ENCODE peak calls at places on chromosomes 2 and 18, in four cellular contexts. One of them, this sample, is unnamed.

GRCh38 chr2:37780097-37780676 is 108.7 kb upstream of the CDC42EP3 start:
- DNase-seq in nephron progenitor cell: no peak
- DNase-seq in HEK293T: no peak
- DNase-seq in activated CD4-positive, alpha-beta T cell treated with anti-CD3 and anti-CD28 coated beads, Interleukin-2, amount 10 ng/mL, durations not matched to agents 7 days and 5 days: no peak
- DNase-seq in this sample: no peak

GRCh38 chr2:222756362-222756831 is 84.9 kb downstream of the MOGAT1 start:
- DNase-seq in HEK293T: no peak
- DNase-seq in nephron progenitor cell: no peak
- DNase-seq in activated CD4-positive, alpha-beta T cell treated with anti-CD3 and anti-CD28 coated beads, Interleukin-2, amount 10 ng/mL, durations not matched to agents 7 days and 5 days: no peak
- DNase-seq in this sample: no peak

GRCh38 chr2:120805011-120805410 is 69.3 kb downstream of the GLI2 start:
- DNase-seq in activated CD4-positive, alpha-beta T cell treated with anti-CD3 and anti-CD28 coated beads, Interleukin-2, amount 10 ng/mL, durations not matched to agents 7 days and 5 days: no peak
- DNase-seq in nephron progenitor cell: no peak
- DNase-seq in HEK293T: no peak
- DNase-seq in this sample: no peak

GRCh38 chr2:144583741-144584453 is 64.0 kb upstream of the ZEB2 start:
- DNase-seq in activated CD4-positive, alpha-beta T cell treated with anti-CD3 and anti-CD28 coated beads, Interleukin-2, amount 10 ng/mL, durations not matched to agents 7 days and 5 days: no peak
- DNase-seq in nephron progenitor cell: no peak
- DNase-seq in HEK293T: no peak
- DNase-seq in this sample: no peak

GRCh38 chr2:72106978-72107377 is 40.7 kb downstream of the CYP26B1 start:
- DNase-seq in activated CD4-positive, alpha-beta T cell treated with anti-CD3 and anti-CD28 coated beads, Interleukin-2, amount 10 ng/mL, durations not matched to agents 7 days and 5 days: no peak
- DNase-seq in HEK293T: no peak
- DNase-seq in nephron progenitor cell: no peak
- DNase-seq in this sample: no peak

GRCh38 chr2:55620123-55620779 is 2.8 kb upstream of the PPP4R3B start:
- DNase-seq in activated CD4-positive, alpha-beta T cell treated with anti-CD3 and anti-CD28 coated beads, Interleukin-2, amount 10 ng/mL, durations not matched to agents 7 days and 5 days: no peak
- DNase-seq in nephron progenitor cell: no peak
- DNase-seq in HEK293T: peak; percentile 33
- DNase-seq in this sample: no peak

GRCh38 chr2:168545439-168546082 is 89.5 kb downstream of the CERS6 start:
- DNase-seq in HEK293T: no peak
- DNase-seq in activated CD4-positive, alpha-beta T cell treated with anti-CD3 and anti-CD28 coated beads, Interleukin-2, amount 10 ng/mL, durations not matched to agents 7 days and 5 days: no peak
- DNase-seq in nephron progenitor cell: no peak
- DNase-seq in this sample: no peak

GRCh38 chr2:150282821-150283309 is 204.6 kb downstream of the RND3 start:
- DNase-seq in activated CD4-positive, alpha-beta T cell treated with anti-CD3 and anti-CD28 coated beads, Interleukin-2, amount 10 ng/mL, durations not matched to agents 7 days and 5 days: no peak
- DNase-seq in nephron progenitor cell: peak; percentile 2
- DNase-seq in HEK293T: no peak
- DNase-seq in this sample: no peak

GRCh38 chr18:69948919-69949537 is 1.4 kb upstream of the CD226 start:
- DNase-seq in activated CD4-positive, alpha-beta T cell treated with anti-CD3 and anti-CD28 coated beads, Interleukin-2, amount 10 ng/mL, durations not matched to agents 7 days and 5 days: peak; percentile 49
- DNase-seq in nephron progenitor cell: no peak
- DNase-seq in HEK293T: no peak
- DNase-seq in this sample: peak; percentile 56

GRCh38 chr18:5467666-5468065 is 76.1 kb downstream of the EPB41L3 start:
- DNase-seq in HEK293T: no peak
- DNase-seq in activated CD4-positive, alpha-beta T cell treated with anti-CD3 and anti-CD28 coated beads, Interleukin-2, amount 10 ng/mL, durations not matched to agents 7 days and 5 days: no peak
- DNase-seq in nephron progenitor cell: no peak
- DNase-seq in this sample: no peak

GRCh38 chr2:136141510-136142154 is 23.7 kb upstream of the CXCR4 start:
- DNase-seq in activated CD4-positive, alpha-beta T cell treated with anti-CD3 and anti-CD28 coated beads, Interleukin-2, amount 10 ng/mL, durations not matched to agents 7 days and 5 days: no peak
- DNase-seq in nephron progenitor cell: no peak
- DNase-seq in HEK293T: no peak
- DNase-seq in this sample: no peak

GRCh38 chr2:16508061-16508851 is 157.4 kb downstream of the CYRIA start:
- DNase-seq in nephron progenitor cell: peak; percentile 80
- DNase-seq in activated CD4-positive, alpha-beta T cell treated with anti-CD3 and anti-CD28 coated beads, Interleukin-2, amount 10 ng/mL, durations not matched to agents 7 days and 5 days: no peak
- DNase-seq in HEK293T: peak; percentile 62
- DNase-seq in this sample: peak; percentile 66

GRCh38 chr18:39647627-39648502 is 2082.3 kb upstream of the CELF4 start:
- DNase-seq in nephron progenitor cell: no peak
- DNase-seq in HEK293T: peak; percentile 34
- DNase-seq in activated CD4-positive, alpha-beta T cell treated with anti-CD3 and anti-CD28 coated beads, Interleukin-2, amount 10 ng/mL, durations not matched to agents 7 days and 5 days: no peak
- DNase-seq in this sample: peak; percentile 12

This sample was measured in Ammon's horn.